ENCODE peak calls at places on chromosomes 3 and 15, in seven cellular contexts. T, C, S, K, Y, B and A are unnamed samples.

GRCh38 chr3:99211309-99211708 is 309.8 kb upstream of the DCBLD2 start:
- DNase-seq in B (no peak), S (no peak), Y (no peak), C (no peak), T (no peak), K (no peak), A (no peak)

GRCh38 chr3:110815008-110815583 is 256.5 kb upstream of the NECTIN3 start:
- DNase-seq in T (no peak), K (no peak), Y (no peak), C (no peak), S (no peak), B (no peak), A (no peak)

GRCh38 chr3:119295816-119296484 is 1.8 kb downstream of the ARHGAP31 start:
- DNase-seq in B (no peak), T (no peak), S (no peak), K (no peak), Y (no peak), C (no peak), A (no peak)

GRCh38 chr3:187165144-187165543 is 25.8 kb upstream of the RPL39L start:
- DNase-seq in C (peak; percentile 50), S (peak; percentile 66), K (no peak), Y (peak; percentile 81), B (peak; percentile 21), T (peak; percentile 27), A (peak; percentile 25)

GRCh38 chr3:51687472-51688205 is 16.6 kb downstream of the TEX264 start:
- DNase-seq in Y (no peak), C (no peak), B (no peak), S (no peak), K (no peak), T (no peak), A (no peak)

GRCh38 chr15:34436126-34436955 is 1.3 kb downstream of the GOLGA8A start:
- DNase-seq in Y (peak; percentile 67), C (no peak), B (no peak), T (no peak), K (no peak), S (peak; percentile 18), A (no peak)

GRCh38 chr3:194204793-194205065 is 68.8 kb downstream of the HES1 start:
- DNase-seq in S (no peak), T (no peak), K (no peak), Y (no peak), C (no peak), B (no peak), A (no peak)

GRCh38 chr15:52220251-52220650 is 29.1 kb upstream of the GNB5 start:
- DNase-seq in B (no peak), T (no peak), K (no peak), S (no peak), C (no peak), Y (no peak), A (no peak)

GRCh38 chr15:80977627-80978036 is 12.0 kb downstream of the MESD start:
- DNase-seq in C (peak; percentile 72), S (peak; percentile 77), K (no peak), T (peak; percentile 48), Y (peak; percentile 93), B (peak; percentile 68), A (no peak)

GRCh38 chr3:15858547-15859506 is 61.0 kb upstream of the ANKRD28 start:
- DNase-seq in B (peak; percentile 38), Y (peak; percentile 89), S (peak; percentile 49), C (peak; percentile 62), T (peak; percentile 12), K (no peak), A (no peak)

GRCh38 chr3:46848271-46849097 is 14.8 kb downstream of the MYL3 start:
- DNase-seq in Y (peak; percentile 92), S (peak; percentile 60), B (no peak), T (no peak), C (peak; percentile 48), K (no peak), A (no peak)

DNA sequence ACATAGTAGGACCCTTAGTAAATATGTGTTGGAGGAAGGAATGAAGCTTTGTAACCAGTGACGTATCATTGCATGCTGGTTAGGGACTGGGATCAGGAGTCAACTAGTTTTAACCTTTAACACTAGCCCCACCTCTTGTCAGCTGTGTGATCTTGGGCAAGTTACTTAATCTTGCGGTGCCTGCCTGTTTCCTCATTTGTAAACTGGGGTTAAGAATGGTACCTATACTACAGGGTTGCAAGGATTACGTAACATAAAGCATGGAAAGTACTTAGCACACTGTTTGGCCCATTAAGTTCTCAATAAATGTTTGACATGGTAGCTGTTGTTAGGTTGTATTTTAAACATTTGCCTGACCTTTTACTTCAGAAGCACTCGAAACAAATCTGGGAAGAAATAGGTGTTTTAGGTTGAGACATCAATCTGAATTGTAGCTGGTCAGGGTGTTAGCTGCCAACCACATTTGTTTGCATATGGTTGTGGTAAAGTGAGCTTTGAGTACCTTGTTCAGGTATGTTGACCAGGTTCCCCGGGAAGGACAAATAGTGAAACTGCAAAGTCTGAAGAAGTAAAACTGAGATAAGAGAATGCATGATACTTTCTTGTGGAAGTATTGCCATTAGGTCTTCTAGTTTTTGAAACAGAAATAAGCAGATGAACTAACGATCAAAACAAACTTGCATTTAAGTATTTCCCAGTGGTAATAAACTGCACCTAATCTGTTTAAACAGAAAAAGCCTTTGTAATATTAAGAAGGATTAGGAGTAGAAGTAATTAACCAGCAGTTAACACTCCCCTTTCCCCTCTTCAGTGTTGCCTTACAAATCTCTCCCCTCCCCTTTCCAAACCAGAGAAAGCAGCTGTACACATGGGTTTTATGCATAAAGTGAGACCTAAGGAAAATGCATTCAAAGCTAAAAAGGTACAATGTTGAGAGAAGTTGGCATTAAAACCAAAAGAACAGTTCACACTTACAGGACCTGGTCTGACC is 25.8 kb upstream of the SCAANT1 start:
- DNase-seq in C (no peak), K (no peak), B (no peak), Y (no peak), S (peak; percentile 8), T (no peak), A (no peak)
- H3K4me1 ChIP-seq in C (no peaks in the 10 kb centered on the region), K (peaks cover 55% of the 10 kb centered on the region), B (peaks cover 16% of the 10 kb centered on the region), Y (peaks cover 14% of the 10 kb centered on the region), S (no peaks in the 10 kb centered on the region), T (peaks cover 4% of the 10 kb centered on the region), A (no peaks in the 10 kb centered on the region)

DNA sequence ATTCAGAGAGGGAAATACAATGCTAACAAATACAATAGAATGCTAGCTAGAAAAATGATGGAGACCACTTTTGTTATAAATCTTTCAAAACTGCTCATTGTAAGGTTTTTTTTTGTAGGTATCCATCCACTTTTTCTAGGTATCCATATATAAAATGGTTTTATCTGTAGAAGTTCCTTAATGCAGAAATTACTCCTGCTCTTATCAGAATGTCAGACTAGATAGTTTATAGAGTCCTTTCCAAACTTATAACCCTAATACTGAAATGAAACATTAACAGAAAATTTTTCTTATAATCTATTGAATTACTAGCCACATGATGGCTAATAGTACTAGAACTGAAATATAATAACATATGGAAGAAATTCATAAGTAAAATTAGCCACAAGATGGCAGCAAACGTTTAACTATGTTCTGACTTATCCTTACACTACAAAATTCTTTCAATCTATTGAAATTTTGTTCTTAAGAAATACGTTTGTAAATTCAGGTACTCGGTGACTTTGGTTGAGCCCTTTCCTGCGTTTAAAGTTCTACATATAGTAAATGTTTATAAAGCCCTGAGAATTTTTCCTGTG is 58.5 kb downstream of the ECT2 start:
- DNase-seq in C (no peak), Y (no peak), T (no peak), K (no peak), S (peak; percentile 11), B (no peak), A (no peak)
- TF ChIP-seq CTCF in C (no peak), Y (peak; percentile 68), T (peak; percentile 30), K (peak; percentile 24), S (no peak), B (peak; percentile 47), A (peak; percentile 38)

GRCh38 chr3:185540705-185541104 is 11.7 kb downstream of the LIPH start:
- DNase-seq in S (no peak), Y (no peak), C (no peak), K (no peak), T (no peak), B (no peak), A (no peak)

GRCh38 chr3:185537369-185537970 is 14.9 kb downstream of the LIPH start:
- DNase-seq in T (no peak), B (peak; percentile 82), S (peak; percentile 71), C (no peak), K (peak; percentile 92), Y (no peak), A (peak; percentile 84)

GRCh38 chr3:185534511-185534910 is 17.9 kb downstream of the LIPH start:
- DNase-seq in C (no peak), S (no peak), T (no peak), B (no peak), Y (no peak), K (no peak), A (no peak)

GRCh38 chr3:185539934-185540333 is 12.5 kb downstream of the LIPH start:
- DNase-seq in K (no peak), B (no peak), Y (no peak), S (no peak), C (no peak), T (no peak), A (no peak)
- H3K4me1 ChIP-seq in K (no peaks in the 10 kb centered on the region), B (peaks cover 26% of the 10 kb centered on the region), Y (no peaks in the 10 kb centered on the region), S (peaks cover 5% of the 10 kb centered on the region), C (peaks cover 1% of the 10 kb centered on the region), T (no peaks in the 10 kb centered on the region), A (peaks cover 16% of the 10 kb centered on the region)

DNA sequence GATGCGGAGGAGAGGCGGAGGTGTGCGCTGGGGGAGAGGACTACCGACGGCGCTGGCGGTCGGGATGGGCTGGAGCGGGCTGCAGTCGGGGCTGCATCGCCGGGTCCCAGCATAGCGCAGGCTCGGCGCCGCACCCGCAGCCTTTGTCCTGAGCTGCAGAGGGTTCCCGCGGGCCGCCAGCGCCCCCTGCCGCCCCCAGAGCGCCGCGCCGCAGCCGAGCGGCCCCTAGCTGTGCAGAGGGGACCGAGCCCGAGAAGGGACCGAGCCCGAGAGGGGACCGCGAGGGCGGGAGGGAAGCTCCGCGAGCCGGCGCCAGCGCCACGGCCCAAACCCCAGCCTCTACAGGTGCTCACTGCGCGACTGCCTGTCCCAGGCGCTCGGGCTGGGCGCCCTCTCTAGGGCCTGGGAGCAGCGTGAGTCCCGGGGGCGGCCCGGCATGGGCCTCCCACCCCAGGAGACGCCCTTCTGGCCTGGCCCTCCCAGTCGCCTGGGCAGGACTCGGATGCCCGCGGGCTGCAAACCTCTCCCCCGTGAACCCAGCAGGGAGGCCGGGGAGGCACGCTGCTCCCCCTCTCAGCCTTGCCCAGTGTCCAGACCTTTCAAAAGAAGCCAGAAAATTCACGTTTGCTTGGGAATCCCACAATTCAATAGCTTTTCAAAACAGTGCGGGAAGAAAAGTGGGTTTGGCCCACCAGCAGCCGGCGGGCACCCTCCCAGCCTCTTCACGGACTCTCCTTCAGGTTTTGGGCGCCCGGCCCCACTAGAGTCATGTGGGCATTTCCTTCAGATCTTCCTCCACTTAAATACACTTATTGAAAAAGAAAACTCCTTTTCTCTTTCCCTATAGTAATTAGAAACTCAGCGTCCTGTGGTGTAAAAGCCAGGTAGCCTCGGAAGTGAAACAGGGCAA is 134.7 kb downstream of the TPRA1 start:
- DNase-seq in C (peak; percentile 84), Y (peak; percentile 98), S (peak; percentile 81), K (no peak), T (peak; percentile 91), B (peak; percentile 79), A (no peak)
- TF ChIP-seq CTCF in C (peak; percentile 82), Y (peak; percentile 99), S (peak; percentile 74), K (peak; percentile 89), T (peak; percentile 82), B (peak; percentile 88), A (peak; percentile 100)